ENCODE peak calls at places on chromosome 1, in nine cellular contexts. M, B, I, N, W, U, F, A and V are unnamed samples.

GRCh38 chr1:157960773-157961172 is 32.7 kb upstream of the KIRREL1 start:
- DNase-seq in M (no peak), B (no peak), I (no peak), N (no peak), W (no peak), U (no peak), F (no peak), A (no peak), V (no peak)

GRCh38 chr1:17639703-17640340 is 100.3 kb downstream of the ARHGEF10L start:
- DNase-seq in M (no peak), B (no peak), I (no peak), N (no peak), W (no peak), U (no peak), F (no peak), A (no peak), V (no peak)

GRCh38 chr1:186239211-186239610 is 135.8 kb downstream of the TPR start:
- DNase-seq in M (no peak), B (no peak), I (no peak), N (no peak), W (no peak), U (no peak), F (no peak), A (no peak), V (peak; percentile 56)

GRCh38 chr1:185853739-185854138 is 119.5 kb downstream of the HMCN1 start:
- DNase-seq in M (peak; percentile 71), B (peak; percentile 66), I (no peak), N (no peak), W (no peak), U (no peak), F (no peak), A (peak; percentile 88), V (peak; percentile 62)

GRCh38 chr1:5491207-5491904 is 500.9 kb downstream of the NPHP4 start:
- DNase-seq in M (no peak), B (no peak), I (no peak), N (no peak), W (no peak), U (no peak), F (no peak), A (no peak), V (no peak)

GRCh38 chr1:9597361-9598315 is 8.9 kb downstream of the TMEM201 start:
- DNase-seq in M (no peak), B (no peak), I (no peak), N (no peak), W (no peak), U (no peak), F (no peak), A (no peak), V (no peak)

GRCh38 chr1:7339953-7340352 is 431.1 kb upstream of the VAMP3 start:
- DNase-seq in M (no peak), B (no peak), I (no peak), N (no peak), W (no peak), U (no peak), F (no peak), A (peak; percentile 41), V (no peak)

GRCh38 chr1:17653728-17654351 is 101.3 kb upstream of the ACTL8 start:
- DNase-seq in M (no peak), B (peak; percentile 18), I (peak; percentile 79), N (peak; percentile 51), W (peak; percentile 31), U (no peak), F (no peak), A (peak; percentile 50), V (peak; percentile 79)

GRCh38 chr1:228141082-228141870 is 1.2 kb downstream of the GUK1 start:
- DNase-seq in M (no peak), B (no peak), I (no peak), N (no peak), W (no peak), U (peak; percentile 77), F (peak; percentile 78), A (peak; percentile 33), V (peak; percentile 33)

GRCh38 chr1:40634901-40635655 is 30.4 kb downstream of the RIMS3 start:
- DNase-seq in M (no peak), B (no peak), I (no peak), N (no peak), W (no peak), U (no peak), F (no peak), A (peak; percentile 23), V (peak; percentile 27)

GRCh38 chr1:168876830-168877229 is 147.8 kb upstream of the DPT start:
- DNase-seq in M (no peak), B (no peak), I (no peak), N (no peak), W (no peak), U (no peak), F (no peak), A (no peak), V (no peak)

GRCh38 chr1:115275216-115275615 is 62.8 kb downstream of the NGF start:
- DNase-seq in M (no peak), B (no peak), I (peak; percentile 35), N (no peak), W (no peak), U (no peak), F (no peak), A (peak; percentile 30), V (peak; percentile 36)

GRCh38 chr1:43267291-43267805 is 2.4 kb upstream of the TMEM125 start:
- DNase-seq in M (peak; percentile 47), B (peak; percentile 62), I (no peak), N (peak; percentile 25), W (peak; percentile 41), U (no peak), F (no peak), A (peak; percentile 84), V (peak; percentile 90)

GRCh38 chr1:58755468-58755872 is 28.4 kb downstream of the JUN start:
- DNase-seq in M (peak; percentile 99), B (peak; percentile 99), I (no peak), N (peak; percentile 65), W (peak; percentile 87), U (no peak), F (peak; percentile 28), A (peak; percentile 100), V (peak; percentile 100)

GRCh38 chr1:84247425-84248220 is 53.9 kb upstream of the SAMD13 start:
- DNase-seq in M (no peak), B (peak; percentile 76), I (no peak), N (no peak), W (no peak), U (no peak), F (no peak), A (peak; percentile 96), V (peak; percentile 56)
- H3K4me3 ChIP-seq in M (no peak overlapping the region), B (peak overlapping the region; percentile 27), I (no peak overlapping the region), N (no peak overlapping the region), W (no peak overlapping the region), U (no peak overlapping the region), F (no peak overlapping the region), A (no peak overlapping the region), V (no peak overlapping the region)

GRCh38 chr1:219801433-219801832 is 126.9 kb downstream of the SLC30A10 start:
- DNase-seq in M (no peak), B (no peak), I (no peak), N (no peak), W (no peak), U (no peak), F (no peak), A (no peak), V (peak; percentile 55)

GRCh38 chr1:219808790-219809189 is 119.6 kb downstream of the SLC30A10 start:
- DNase-seq in M (no peak), B (no peak), I (no peak), N (no peak), W (no peak), U (no peak), F (no peak), A (no peak), V (no peak)

GRCh38 chr1:219806020-219806419 is 122.3 kb downstream of the SLC30A10 start:
- DNase-seq in M (no peak), B (no peak), I (no peak), N (no peak), W (no peak), U (no peak), F (no peak), A (no peak), V (no peak)

GRCh38 chr1:219806642-219807041 is 121.7 kb downstream of the SLC30A10 start:
- DNase-seq in M (no peak), B (no peak), I (no peak), N (no peak), W (no peak), U (no peak), F (no peak), A (no peak), V (no peak)

GRCh38 chr1:219805191-219805590 is 123.2 kb downstream of the SLC30A10 start:
- DNase-seq in M (no peak), B (no peak), I (no peak), N (no peak), W (no peak), U (no peak), F (no peak), A (no peak), V (no peak)
- TF ChIP-seq CTCF in M (no peak), B (peak; percentile 6), I (no peak), N (no peak), W (no peak), U (no peak), F (peak; percentile 53), A (no peak), V (peak; percentile 2)

GRCh38 chr1:200035956-200036615 is 8.6 kb downstream of the NR5A2 start:
- DNase-seq in M (no peak), B (no peak), I (peak; percentile 7), N (no peak), W (no peak), U (peak; percentile 42), F (no peak), A (no peak), V (peak; percentile 12)

GRCh38 chr1:200034262-200034557 is 6.7 kb downstream of the NR5A2 start:
- DNase-seq in M (no peak), B (no peak), I (peak; percentile 28), N (no peak), W (no peak), U (no peak), F (no peak), A (no peak), V (no peak)

GRCh38 chr1:200036616-200037270 is 9.2 kb downstream of the NR5A2 start:
- DNase-seq in M (no peak), B (no peak), I (peak; percentile 45), N (no peak), W (no peak), U (peak; percentile 92), F (no peak), A (no peak), V (no peak)

GRCh38 chr1:200034821-200035396 is 7.4 kb downstream of the NR5A2 start:
- DNase-seq in M (no peak), B (no peak), I (peak; percentile 80), N (no peak), W (no peak), U (no peak), F (no peak), A (peak; percentile 31), V (peak; percentile 86)

GRCh38 chr1:200035397-200035955 is 8.0 kb downstream of the NR5A2 start:
- DNase-seq in M (no peak), B (no peak), I (peak; percentile 55), N (no peak), W (no peak), U (peak; percentile 44), F (no peak), A (no peak), V (no peak)
- H3K4me3 ChIP-seq in M (no peak overlapping the region), B (peak overlapping the region; percentile 39), I (peak overlapping the region; percentile 32), N (no peak overlapping the region), W (no peak overlapping the region), U (peak overlapping the region; percentile 72), F (peak overlapping the region; percentile 40), A (peak overlapping the region; percentile 10), V (peak overlapping the region; percentile 32)

DNA sequence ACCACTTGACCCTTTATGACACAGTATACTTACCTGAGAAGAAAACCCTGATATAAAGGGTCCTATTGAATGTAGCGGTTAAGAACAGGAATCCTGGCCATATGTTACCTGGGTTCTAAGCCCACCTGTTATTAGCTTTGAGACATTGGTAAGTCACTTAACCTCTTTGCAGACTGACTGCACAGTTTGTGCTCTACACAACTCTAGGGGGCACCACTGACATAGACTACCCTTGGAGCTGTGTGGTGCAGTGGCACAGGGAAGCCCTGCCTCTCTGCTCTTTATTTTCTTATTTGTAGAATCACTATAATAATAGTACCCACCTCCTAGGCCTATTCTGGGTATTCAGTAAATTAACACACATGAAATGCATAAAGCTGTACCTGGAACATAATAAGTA is 165.6 kb downstream of the C1orf94 start:
- DNase-seq in M (no peak), B (no peak), I (no peak), N (no peak), W (no peak), U (no peak), F (no peak), A (no peak), V (no peak)
- TF ChIP-seq CTCF in M (no peak), B (no peak), I (peak; percentile 6), N (no peak), W (no peak), U (no peak), F (no peak), A (no peak), V (no peak)